ENCODE peak calls at places on chromosomes 5 and 9, in eight cellular contexts. One of them, this sample, is unnamed.

GRCh38 chr5:78509884-78510769 is 138.4 kb downstream of the LHFPL2 start:
- DNase-seq in endothelial cell: peak
- DNase-seq in T1000: no peak
- DNase-seq in BE2C: peak
- DNase-seq in mesenchymal stem cell: peak
- DNase-seq in T-helper 1 cell: peak
- DNase-seq in NT2/D1: no peak
- DNase-seq in iris pigment epithelial cell: no peak
- DNase-seq in this sample: peak

GRCh38 chr5:73233053-73233460 is 60.1 kb downstream of the TMEM174 start:
- DNase-seq in iris pigment epithelial cell: no peak
- DNase-seq in T-helper 1 cell: no peak
- DNase-seq in BE2C: no peak
- DNase-seq in mesenchymal stem cell: no peak
- DNase-seq in NT2/D1: no peak
- DNase-seq in T1000: no peak
- DNase-seq in endothelial cell: no peak
- DNase-seq in this sample: no peak

GRCh38 chr5:143054480-143054941 is 284.3 kb downstream of the ARHGAP26 start:
- DNase-seq in T1000: no peak
- DNase-seq in mesenchymal stem cell: no peak
- DNase-seq in NT2/D1: no peak
- DNase-seq in iris pigment epithelial cell: peak
- DNase-seq in BE2C: no peak
- DNase-seq in T-helper 1 cell: no peak
- DNase-seq in endothelial cell: no peak
- DNase-seq in this sample: no peak

GRCh38 chr5:123448017-123448617 is 24.9 kb upstream of the CEP120 start:
- DNase-seq in endothelial cell: no peak
- DNase-seq in BE2C: no peak
- DNase-seq in T-helper 1 cell: no peak
- DNase-seq in NT2/D1: no peak
- DNase-seq in iris pigment epithelial cell: no peak
- DNase-seq in T1000: no peak
- DNase-seq in mesenchymal stem cell: no peak
- DNase-seq in this sample: no peak

GRCh38 chr5:131587541-131587940 is 47.5 kb downstream of the RAPGEF6 start:
- DNase-seq in iris pigment epithelial cell: peak
- DNase-seq in T-helper 1 cell: no peak
- DNase-seq in endothelial cell: no peak
- DNase-seq in NT2/D1: no peak
- DNase-seq in T1000: no peak
- DNase-seq in mesenchymal stem cell: peak
- DNase-seq in BE2C: no peak
- DNase-seq in this sample: peak

GRCh38 chr5:172700686-172701324 is 59.7 kb downstream of the NEURL1B start:
- DNase-seq in T-helper 1 cell: no peak
- DNase-seq in T1000: no peak
- DNase-seq in mesenchymal stem cell: no peak
- DNase-seq in NT2/D1: no peak
- DNase-seq in BE2C: no peak
- DNase-seq in endothelial cell: no peak
- DNase-seq in iris pigment epithelial cell: no peak
- DNase-seq in this sample: no peak

GRCh38 chr9:16773617-16774016 is 96.9 kb downstream of the BNC2 start:
- DNase-seq in T1000: no peak
- DNase-seq in BE2C: no peak
- DNase-seq in mesenchymal stem cell: no peak
- DNase-seq in T-helper 1 cell: no peak
- DNase-seq in iris pigment epithelial cell: no peak
- DNase-seq in endothelial cell: no peak
- DNase-seq in NT2/D1: no peak
- DNase-seq in this sample: no peak

GRCh38 chr5:16805478-16805877 is 130.6 kb downstream of the MYO10 start:
- DNase-seq in mesenchymal stem cell: no peak
- DNase-seq in BE2C: no peak
- DNase-seq in T-helper 1 cell: no peak
- DNase-seq in endothelial cell: no peak
- DNase-seq in T1000: no peak
- DNase-seq in NT2/D1: no peak
- DNase-seq in iris pigment epithelial cell: peak
- DNase-seq in this sample: peak

GRCh38 chr9:126377521-126377920 is 50.9 kb downstream of the MVB12B start:
- DNase-seq in endothelial cell: no peak
- DNase-seq in mesenchymal stem cell: no peak
- DNase-seq in T1000: no peak
- DNase-seq in iris pigment epithelial cell: no peak
- DNase-seq in BE2C: no peak
- DNase-seq in NT2/D1: no peak
- DNase-seq in T-helper 1 cell: no peak
- DNase-seq in this sample: no peak

GRCh38 chr9:23830949-23831730 is 5.1 kb upstream of the ELAVL2 start:
- DNase-seq in iris pigment epithelial cell: no peak
- DNase-seq in mesenchymal stem cell: no peak
- DNase-seq in BE2C: no peak
- DNase-seq in endothelial cell: peak
- DNase-seq in NT2/D1: no peak
- DNase-seq in T-helper 1 cell: no peak
- DNase-seq in T1000: no peak
- DNase-seq in this sample: no peak

GRCh38 chr9:131728546-131728910 is 11.3 kb downstream of the RAPGEF1 start:
- DNase-seq in T-helper 1 cell: no peak
- DNase-seq in endothelial cell: no peak
- DNase-seq in mesenchymal stem cell: no peak
- DNase-seq in BE2C: no peak
- DNase-seq in iris pigment epithelial cell: no peak
- DNase-seq in NT2/D1: no peak
- DNase-seq in T1000: no peak
- DNase-seq in this sample: no peak

GRCh38 chr5:17443333-17444125 is 54.5 kb upstream of the TAF11L2 start:
- DNase-seq in endothelial cell: no peak
- DNase-seq in mesenchymal stem cell: no peak
- DNase-seq in iris pigment epithelial cell: peak
- DNase-seq in T1000: no peak
- DNase-seq in T-helper 1 cell: no peak
- DNase-seq in NT2/D1: no peak
- DNase-seq in BE2C: no peak
- DNase-seq in this sample: no peak

GRCh38 chr5:157718529-157718928 is 12.7 kb upstream of the THG1L start:
- DNase-seq in BE2C: peak
- DNase-seq in T-helper 1 cell: no peak
- DNase-seq in iris pigment epithelial cell: peak
- DNase-seq in mesenchymal stem cell: peak
- DNase-seq in endothelial cell: peak
- DNase-seq in NT2/D1: no peak
- DNase-seq in T1000: no peak
- DNase-seq in this sample: peak

GRCh38 chr9:75054373-75055001 is 26.4 kb upstream of the CARNMT1 start:
- DNase-seq in mesenchymal stem cell: no peak
- DNase-seq in endothelial cell: no peak
- DNase-seq in BE2C: no peak
- DNase-seq in T1000: no peak
- DNase-seq in iris pigment epithelial cell: peak
- DNase-seq in NT2/D1: no peak
- DNase-seq in T-helper 1 cell: no peak
- DNase-seq in this sample: peak

GRCh38 chr9:116144038-116144437 is 9.6 kb upstream of the PAPPA start:
- DNase-seq in T-helper 1 cell: no peak
- DNase-seq in mesenchymal stem cell: peak
- DNase-seq in NT2/D1: no peak
- DNase-seq in endothelial cell: no peak
- DNase-seq in BE2C: no peak
- DNase-seq in T1000: no peak
- DNase-seq in iris pigment epithelial cell: peak
- DNase-seq in this sample: peak

GRCh38 chr5:56838409-56839039 is 23.2 kb downstream of the MAP3K1 start:
- DNase-seq in BE2C: no peak
- DNase-seq in T-helper 1 cell: no peak
- DNase-seq in mesenchymal stem cell: peak
- DNase-seq in NT2/D1: no peak
- DNase-seq in iris pigment epithelial cell: peak
- DNase-seq in T1000: no peak
- DNase-seq in endothelial cell: no peak
- DNase-seq in this sample: peak

GRCh38 chr9:79969383-79969782 is 397.6 kb downstream of the TLE4 start:
- DNase-seq in iris pigment epithelial cell: no peak
- DNase-seq in T1000: no peak
- DNase-seq in endothelial cell: no peak
- DNase-seq in T-helper 1 cell: no peak
- DNase-seq in BE2C: peak
- DNase-seq in mesenchymal stem cell: no peak
- DNase-seq in NT2/D1: no peak
- DNase-seq in this sample: no peak

GRCh38 chr9:10045598-10045997 is 567.2 kb downstream of the PTPRD start:
- DNase-seq in endothelial cell: no peak
- DNase-seq in BE2C: no peak
- DNase-seq in iris pigment epithelial cell: peak
- DNase-seq in T-helper 1 cell: no peak
- DNase-seq in NT2/D1: no peak
- DNase-seq in T1000: no peak
- DNase-seq in mesenchymal stem cell: peak
- DNase-seq in this sample: peak

GRCh38 chr5:15571081-15571480 is 71.1 kb downstream of the FBXL7 start:
- DNase-seq in mesenchymal stem cell: no peak
- DNase-seq in endothelial cell: no peak
- DNase-seq in NT2/D1: no peak
- DNase-seq in iris pigment epithelial cell: no peak
- DNase-seq in T1000: no peak
- DNase-seq in BE2C: no peak
- DNase-seq in T-helper 1 cell: no peak
- DNase-seq in this sample: no peak

GRCh38 chr5:132059043-132059695 is 1.3 kb upstream of the IL3 start:
- DNase-seq in T1000: no peak
- DNase-seq in BE2C: no peak
- DNase-seq in endothelial cell: no peak
- DNase-seq in mesenchymal stem cell: no peak
- DNase-seq in iris pigment epithelial cell: no peak
- DNase-seq in T-helper 1 cell: peak
- DNase-seq in NT2/D1: no peak
- DNase-seq in this sample: no peak

GRCh38 chr5:132486318-132487094 is 4.1 kb downstream of the IRF1 start:
- DNase-seq in endothelial cell: no peak
- DNase-seq in T-helper 1 cell: no peak
- DNase-seq in iris pigment epithelial cell: no peak
- DNase-seq in T1000: no peak
- DNase-seq in NT2/D1: no peak
- DNase-seq in BE2C: no peak
- DNase-seq in mesenchymal stem cell: no peak
- DNase-seq in this sample: no peak

GRCh38 chr5:95773325-95774059 is 42.4 kb downstream of the RHOBTB3 start:
- DNase-seq in T-helper 1 cell: no peak
- DNase-seq in T1000: no peak
- DNase-seq in NT2/D1: no peak
- DNase-seq in BE2C: no peak
- DNase-seq in endothelial cell: no peak
- DNase-seq in mesenchymal stem cell: peak
- DNase-seq in iris pigment epithelial cell: peak
- DNase-seq in this sample: no peak

GRCh38 chr9:104993291-104993963 is 65.5 kb upstream of the ABCA1 start:
- DNase-seq in endothelial cell: peak
- DNase-seq in BE2C: no peak
- DNase-seq in T-helper 1 cell: no peak
- DNase-seq in NT2/D1: peak
- DNase-seq in mesenchymal stem cell: peak
- DNase-seq in iris pigment epithelial cell: peak
- DNase-seq in T1000: no peak
- DNase-seq in this sample: peak

GRCh38 chr5:1240496-1241260 is 15.5 kb downstream of the SLC6A18 start:
- DNase-seq in endothelial cell: no peak
- DNase-seq in T1000: no peak
- DNase-seq in iris pigment epithelial cell: no peak
- DNase-seq in T-helper 1 cell: no peak
- DNase-seq in BE2C: no peak
- DNase-seq in NT2/D1: no peak
- DNase-seq in mesenchymal stem cell: no peak
- DNase-seq in this sample: no peak

GRCh38 chr9:4105183-4105582 is 194.7 kb downstream of the GLIS3 start:
- DNase-seq in NT2/D1: no peak
- DNase-seq in iris pigment epithelial cell: no peak
- DNase-seq in T-helper 1 cell: no peak
- DNase-seq in mesenchymal stem cell: no peak
- DNase-seq in endothelial cell: no peak
- DNase-seq in BE2C: no peak
- DNase-seq in T1000: no peak
- DNase-seq in this sample: no peak

GRCh38 chr9:114386361-114386885 is 1.4 kb downstream of the AKNA start:
- DNase-seq in T1000: no peak
- DNase-seq in BE2C: no peak
- DNase-seq in mesenchymal stem cell: peak
- DNase-seq in NT2/D1: no peak
- DNase-seq in endothelial cell: no peak
- DNase-seq in iris pigment epithelial cell: no peak
- DNase-seq in T-helper 1 cell: no peak
- DNase-seq in this sample: no peak

GRCh38 chr5:75049581-75050274 is 2.6 kb downstream of the GCNT4 start:
- DNase-seq in T-helper 1 cell: peak
- DNase-seq in T1000: no peak
- DNase-seq in endothelial cell: peak
- DNase-seq in BE2C: peak
- DNase-seq in mesenchymal stem cell: peak
- DNase-seq in iris pigment epithelial cell: peak
- DNase-seq in NT2/D1: peak
- DNase-seq in this sample: peak

GRCh38 chr5:131366428-131366827 is 102.6 kb downstream of the CDC42SE2 start:
- DNase-seq in NT2/D1: no peak
- DNase-seq in T-helper 1 cell: no peak
- DNase-seq in mesenchymal stem cell: no peak
- DNase-seq in T1000: no peak
- DNase-seq in endothelial cell: no peak
- DNase-seq in BE2C: no peak
- DNase-seq in iris pigment epithelial cell: peak
- DNase-seq in this sample: no peak